ENCODE peak calls at places on chromosomes 16 and 17, in ten cellular contexts. P is sigmoid colon, Z is K562, R is stomach, B is tibial nerve, S is HepG2, X is A549, O is upper lobe of left lung, G is SK-N-SH, K is transverse colon. U is an unnamed sample.

GRCh38 chr16:56869513-56870270 is 4.7 kb downstream of the SLC12A3 start:
- DNase-seq in P (no peak), Z (peak; percentile 75), R (no peak), B (no peak), S (peak; percentile 77), X (peak; percentile 66), O (peak; percentile 72), G (no peak), K (peak; percentile 24), U (no peak)

GRCh38 chr16:70252355-70252988 is 732 bp upstream of the EXOSC6 start:
- DNase-seq in P (no peak), Z (peak; percentile 64), R (no peak), B (no peak), S (no peak), X (peak; percentile 30), O (no peak), G (peak; percentile 59), K (no peak), U (no peak)

GRCh38 chr16:14050297-14051027 is 20.7 kb upstream of the MRTFB start:
- DNase-seq in P (no peak), Z (no peak), R (no peak), B (no peak), S (no peak), X (peak; percentile 48), O (no peak), G (no peak), K (no peak), U (no peak)

GRCh38 chr16:3459401-3460090 is 16.1 kb downstream of the NAA60 start:
- DNase-seq in P (no peak), Z (peak; percentile 72), R (no peak), B (no peak), S (no peak), X (no peak), O (no peak), G (no peak), K (no peak), U (peak; percentile 5)

GRCh38 chr17:46742539-46743270 is 75.8 kb downstream of the WNT3 start:
- DNase-seq in P (no peak), Z (peak; percentile 88), R (no peak), B (no peak), S (no peak), X (peak; percentile 76), O (no peak), G (no peak), K (no peak), U (no peak)

GRCh38 chr16:23505180-23505665 is 5.1 kb downstream of the GGA2 start:
- DNase-seq in P (no peak), Z (no peak), R (no peak), B (no peak), S (no peak), X (no peak), O (no peak), G (no peak), K (no peak), U (no peak)

GRCh38 chr16:88703486-88704309 is 2.5 kb downstream of the RNF166 start:
- DNase-seq in P (no peak), Z (no peak), R (peak; percentile 43), B (no peak), S (no peak), X (no peak), O (peak; percentile 86), G (no peak), K (peak; percentile 62), U (no peak)

GRCh38 chr17:82942166-82943130 is 102.6 kb upstream of the ZNF750 start:
- DNase-seq in P (peak; percentile 50), Z (no peak), R (no peak), B (no peak), S (no peak), X (no peak), O (peak; percentile 50), G (no peak), K (peak; percentile 5), U (peak; percentile 24)

GRCh38 chr17:82493517-82493840 is 26.1 kb upstream of the FOXK2 start:
- DNase-seq in P (no peak), Z (no peak), R (no peak), B (no peak), S (no peak), X (peak; percentile 46), O (no peak), G (no peak), K (no peak), U (no peak)

GRCh38 chr17:77233635-77234334 is 93.0 kb downstream of the SEC14L1 start:
- DNase-seq in P (peak; percentile 84), Z (peak; percentile 83), R (peak; percentile 55), B (no peak), S (peak; percentile 59), X (peak; percentile 77), O (no peak), G (no peak), K (peak; percentile 33), U (no peak)

GRCh38 chr17:41654134-41654907 is 29.9 kb upstream of the KRT17 start:
- DNase-seq in P (no peak), Z (no peak), R (peak; percentile 94), B (no peak), S (no peak), X (peak; percentile 38), O (peak; percentile 92), G (no peak), K (peak; percentile 95), U (no peak)

GRCh38 chr16:70779361-70779760 is 21.6 kb downstream of the VAC14 start:
- DNase-seq in P (no peak), Z (no peak), R (no peak), B (no peak), S (no peak), X (no peak), O (no peak), G (no peak), K (no peak), U (no peak)

DNA sequence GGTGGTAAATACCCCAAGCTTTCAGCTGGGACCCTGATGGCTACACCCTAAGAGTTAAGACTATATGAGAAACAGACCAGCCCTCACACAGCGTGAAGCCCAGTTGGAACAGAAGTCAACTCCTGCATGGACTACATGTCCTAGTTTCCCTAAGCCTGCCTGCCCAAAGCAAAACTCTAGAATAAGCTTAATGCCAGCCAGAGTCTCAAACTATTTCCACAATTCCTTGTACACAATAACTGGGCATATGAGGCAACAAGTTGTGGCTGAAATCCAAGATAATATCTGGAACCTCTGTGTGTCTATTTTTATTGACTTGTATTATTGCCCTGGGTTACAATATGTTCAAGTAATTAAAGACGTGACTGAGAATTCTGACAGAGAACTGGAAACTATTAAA is 19.4 kb downstream of the MYH10 start:
- DNase-seq in P (no peak), Z (no peak), R (no peak), B (no peak), S (no peak), X (no peak), O (no peak), G (no peak), K (no peak), U (no peak)
- H3K4me3 ChIP-seq in P (peak overlapping the region; percentile 33), Z (no peak overlapping the region), R (no peak overlapping the region), B (no peak overlapping the region), S (no peak overlapping the region), X (no peak overlapping the region), O (no peak overlapping the region), G (no peak overlapping the region), K (no peak overlapping the region), U (no peak overlapping the region)

GRCh38 chr16:13046422-13046821 is 145.0 kb downstream of the SHISA9 start:
- DNase-seq in P (no peak), Z (no peak), R (no peak), B (no peak), S (no peak), X (no peak), O (no peak), G (no peak), K (no peak), U (no peak)

GRCh38 chr16:13055480-13055879 is 154.1 kb downstream of the SHISA9 start:
- DNase-seq in P (no peak), Z (no peak), R (no peak), B (no peak), S (no peak), X (no peak), O (no peak), G (no peak), K (no peak), U (no peak)

DNA sequence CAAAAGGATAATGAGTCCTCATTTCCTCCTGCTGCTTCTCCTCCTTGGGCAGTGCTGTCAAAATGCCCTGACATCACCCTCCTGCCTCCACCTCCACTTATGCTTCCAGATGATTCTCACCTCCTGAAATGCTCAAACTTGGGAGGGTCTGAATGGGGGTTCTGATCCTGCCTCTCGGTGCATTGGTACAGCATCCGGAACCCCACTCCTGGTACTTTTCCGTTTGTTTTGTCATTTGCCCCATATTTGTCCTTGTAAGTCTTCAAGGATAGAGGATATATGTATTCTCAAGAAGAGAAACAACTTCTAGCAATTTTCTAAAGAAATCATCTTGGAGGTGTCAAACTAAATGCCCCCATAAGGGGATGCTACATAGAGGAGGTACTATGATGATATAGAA is 148.3 kb downstream of the SHISA9 start:
- DNase-seq in P (no peak), Z (no peak), R (no peak), B (no peak), S (no peak), X (no peak), O (no peak), G (no peak), K (no peak), U (no peak)
- TF ChIP-seq EP300 in P (no peak), Z (no peak), R (no peak), B (no peak), S (no peak), X (no peak), O (no peak), G (no peak), K (no peak), U (no peak)

GRCh38 chr17:7356072-7356549 is 1.2 kb downstream of the TMEM95 start:
- DNase-seq in P (peak; percentile 90), Z (peak; percentile 86), R (peak; percentile 89), B (peak; percentile 58), S (no peak), X (peak; percentile 89), O (peak; percentile 91), G (peak; percentile 91), K (peak; percentile 91), U (peak; percentile 82)

GRCh38 chr17:7356779-7357178 is 1.8 kb downstream of the TMEM95 start:
- DNase-seq in P (no peak), Z (no peak), R (no peak), B (no peak), S (no peak), X (no peak), O (no peak), G (no peak), K (peak; percentile 13), U (no peak)

GRCh38 chr17:7352910-7353635 is 1.1 kb downstream of the KCTD11 start:
- DNase-seq in P (no peak), Z (no peak), R (no peak), B (no peak), S (no peak), X (no peak), O (peak; percentile 76), G (no peak), K (peak; percentile 11), U (peak; percentile 35)

GRCh38 chr17:7354262-7354781 is 634 bp upstream of the TMEM95 start:
- DNase-seq in P (no peak), Z (peak; percentile 40), R (no peak), B (no peak), S (no peak), X (no peak), O (no peak), G (no peak), K (peak; percentile 22), U (no peak)

GRCh38 chr17:7355053-7355452 is at the start of gene TMEM95:
- DNase-seq in P (peak; percentile 78), Z (no peak), R (no peak), B (peak; percentile 47), S (no peak), X (no peak), O (peak; percentile 82), G (no peak), K (peak; percentile 13), U (peak; percentile 56)
- H3K4me3 ChIP-seq in P (no peak within 1 kb of the TSS), Z (no peak within 1 kb of the TSS), R (no peak within 1 kb of the TSS), B (no peak within 1 kb of the TSS), S (no peak within 1 kb of the TSS), X (no peak within 1 kb of the TSS), O (no peak within 1 kb of the TSS), G (no peak within 1 kb of the TSS), K (no peak within 1 kb of the TSS), U (no peak within 1 kb of the TSS)

GRCh38 chr17:58335779-58336455 is 7.3 kb upstream of the TSPOAP1 start:
- DNase-seq in P (peak; percentile 58), Z (peak; percentile 89), R (peak; percentile 53), B (no peak), S (peak; percentile 63), X (no peak), O (no peak), G (peak; percentile 78), K (peak; percentile 70), U (no peak)
- TF ChIP-seq EP300 in P (no peak), Z (peak; percentile 67), R (no peak), B (no peak), S (no peak), X (no peak), O (no peak), G (no peak), K (no peak), U (no peak)

U was measured in ovary.